ENCODE peak calls at places on chromosomes 6 and 20, in four cellular contexts. J is HCT116, Y is AG09309, E is upper lobe of left lung. P is an unnamed sample.

GRCh38 chr6:110332281-110332680 is 25.9 kb downstream of the METTL24 start:
- DNase-seq in J (no peak), Y (no peak), E (no peak), P (no peak)

GRCh38 chr6:50608421-50608820 is 104.9 kb upstream of the TFAP2D start:
- DNase-seq in J (no peak), Y (no peak), E (no peak), P (no peak)

GRCh38 chr6:47343631-47344421 is 34.1 kb upstream of the TNFRSF21 start:
- DNase-seq in E (no peak), J (no peak), Y (no peak), P (no peak)

GRCh38 chr20:47603260-47603659 is 101.6 kb downstream of the NCOA3 start:
- DNase-seq in Y (no peak), E (no peak), J (no peak), P (no peak)

GRCh38 chr6:132495604-132496079 is 17.3 kb downstream of the STX7 start:
- DNase-seq in J (no peak), Y (no peak), E (no peak), P (no peak)

GRCh38 chr6:43838276-43839036 is 68.4 kb downstream of the VEGFA start:
- DNase-seq in Y (peak; percentile 33), E (peak; percentile 79), J (peak; percentile 22), P (peak; percentile 33)

GRCh38 chr20:4513720-4514119 is 208.0 kb upstream of the PRND start:
- DNase-seq in E (no peak), J (peak; percentile 77), Y (peak; percentile 23), P (no peak)

GRCh38 chr6:52231411-52232127 is 12.7 kb downstream of the IL17F start:
- DNase-seq in E (no peak), J (no peak), Y (no peak), P (no peak)

GRCh38 chr6:115932481-115932880 is 128.2 kb downstream of the FRK start:
- DNase-seq in J (peak; percentile 13), Y (no peak), E (no peak), P (no peak)

GRCh38 chr20:48787861-48788375 is 39.9 kb downstream of the PREX1 start:
- DNase-seq in J (no peak), E (no peak), Y (peak; percentile 25), P (no peak)

GRCh38 chr20:4713401-4713800 is 8.3 kb upstream of the PRND start:
- DNase-seq in Y (no peak), J (peak; percentile 79), E (no peak), P (no peak)

GRCh38 chr20:4925842-4926530 is 75.3 kb downstream of the SLC23A2 start:
- DNase-seq in J (no peak), Y (no peak), E (peak; percentile 42), P (no peak)

GRCh38 chr6:7301702-7302101 is 11.3 kb downstream of the SSR1 start:
- DNase-seq in E (no peak), Y (no peak), J (no peak), P (no peak)

GRCh38 chr20:33563788-33564187 is 73.9 kb downstream of the CBFA2T2 start:
- DNase-seq in J (no peak), E (no peak), Y (no peak), P (no peak)

GRCh38 chr20:35901678-35902544 is 52.4 kb downstream of the SCAND1 start:
- DNase-seq in E (no peak), J (peak; percentile 23), Y (peak; percentile 59), P (no peak)

GRCh38 chr6:104527761-104528415 is 331.8 kb downstream of the HACE1 start:
- DNase-seq in Y (no peak), J (no peak), E (no peak), P (no peak)

GRCh38 chr20:56995635-56996075 is 270.8 kb downstream of the BMP7 start:
- DNase-seq in J (peak; percentile 29), Y (no peak), E (no peak), P (peak; percentile 75)

GRCh38 chr6:166588691-166589333 is 2.3 kb upstream of the RAMACL start:
- DNase-seq in E (no peak), Y (peak; percentile 54), J (no peak), P (no peak)

GRCh38 chr20:33871362-33871761 is 60.2 kb downstream of the CHMP4B start:
- DNase-seq in E (no peak), Y (no peak), J (no peak), P (no peak)

GRCh38 chr6:67933278-67933677 is 701.8 kb upstream of the ADGRB3 start:
- DNase-seq in J (no peak), E (no peak), Y (no peak), P (peak; percentile 13)

DNA sequence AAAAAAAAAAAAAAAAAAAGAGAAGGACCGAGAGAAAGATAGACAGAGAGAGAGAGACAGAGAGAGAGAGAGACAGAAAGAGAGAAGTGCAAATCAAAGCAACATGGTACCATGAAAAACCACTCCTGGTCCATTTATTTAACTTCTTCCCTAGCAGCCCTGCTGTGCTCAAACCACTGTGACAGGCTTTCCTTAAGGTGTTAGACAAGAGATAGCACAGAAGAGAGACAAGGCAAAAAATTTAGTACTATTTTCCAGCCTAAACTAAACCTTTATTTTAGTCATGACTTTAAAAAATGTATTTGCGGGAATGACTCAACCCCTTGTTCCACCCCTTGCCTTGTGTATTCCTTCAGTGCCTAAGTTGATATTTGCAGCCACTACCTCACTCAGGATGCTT is 437 bp downstream of the RIPOR2 start:
- DNase-seq in J (no peak), Y (no peak), E (no peak), P (no peak)
- H3K4me3 ChIP-seq in J (no peak overlapping the region), Y (no peak overlapping the region), E (peak overlapping the region; percentile 7), P (no peak overlapping the region)

GRCh38 chr6:90219168-90219985 is 77.3 kb downstream of the BACH2 start:
- DNase-seq in E (peak; percentile 21), J (no peak), Y (peak; percentile 67), P (no peak)
- H3K4me3 ChIP-seq in E (no peak overlapping the region), J (peak overlapping the region; percentile 14), Y (no peak overlapping the region), P (no peak overlapping the region)

GRCh38 chr20:1124416-1124815 is 6.0 kb downstream of the PSMF1 start:
- DNase-seq in J (no peak), E (no peak), Y (no peak), P (no peak)

GRCh38 chr20:1121439-1121838 is 3.0 kb downstream of the PSMF1 start:
- DNase-seq in Y (no peak), J (no peak), E (no peak), P (no peak)

GRCh38 chr20:1125266-1125665 is 6.9 kb downstream of the PSMF1 start:
- DNase-seq in Y (no peak), E (no peak), J (no peak), P (no peak)

GRCh38 chr20:1119524-1119923 is 1.1 kb downstream of the PSMF1 start:
- DNase-seq in J (no peak), Y (no peak), E (no peak), P (no peak)

DNA sequence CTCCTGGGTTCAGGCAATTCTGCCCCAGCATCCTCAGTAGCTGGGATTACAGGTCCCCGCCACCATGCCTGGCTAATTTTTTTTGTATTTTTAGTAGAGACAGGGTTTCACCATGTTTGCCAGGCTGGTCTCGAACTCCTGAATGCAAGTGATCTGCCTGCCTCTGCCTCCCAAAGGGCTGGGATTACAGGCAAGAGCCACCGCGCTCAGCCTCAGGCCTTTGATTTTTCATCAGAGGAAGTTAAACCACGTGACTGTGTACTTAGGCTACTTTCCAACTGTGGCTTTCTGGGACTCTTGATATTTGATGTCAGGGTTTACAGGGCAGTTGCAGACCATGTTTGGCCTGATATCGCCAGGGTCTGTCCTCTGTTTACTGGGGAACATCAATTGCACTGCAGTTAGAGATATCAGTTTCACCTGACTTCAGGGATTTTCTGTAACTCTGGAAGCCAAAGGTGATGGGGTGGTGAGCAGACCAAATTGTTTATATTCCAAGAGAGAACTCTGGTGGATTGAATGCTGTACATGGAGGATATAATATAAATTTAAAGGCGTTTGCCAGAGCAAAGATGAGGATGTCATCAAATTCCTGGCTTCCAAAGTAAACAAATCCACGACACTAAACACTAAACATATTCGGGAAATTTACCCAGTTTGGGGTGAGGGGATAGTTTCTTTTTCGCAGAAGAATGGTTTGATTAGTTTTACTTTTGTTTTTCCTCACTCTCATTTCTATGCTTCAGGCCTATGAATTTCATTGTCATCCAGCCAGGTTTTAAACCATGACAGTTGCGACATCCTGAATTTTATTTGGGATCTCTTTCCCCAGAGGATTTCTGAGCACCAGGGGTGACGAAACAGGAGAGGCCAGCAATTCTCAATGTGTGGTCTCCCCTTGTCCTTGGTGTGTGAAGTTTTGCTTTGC is 4.2 kb downstream of the PSMF1 start:
- DNase-seq in E (peak; percentile 65), J (no peak), Y (peak; percentile 13), P (no peak)
- H3K4me3 ChIP-seq in E (no peak overlapping the region), J (no peak overlapping the region), Y (no peak overlapping the region), P (no peak overlapping the region)

GRCh38 chr20:44186201-44186600 is 787 bp downstream of the JPH2 start:
- DNase-seq in E (no peak), J (no peak), Y (no peak), P (no peak)
- H3K4me3 ChIP-seq in E (peak overlapping the region; percentile 34), J (no peak overlapping the region), Y (peak overlapping the region; percentile 52), P (no peak overlapping the region)

P was measured in HAP-1.